ENCODE peak calls at places on chromosome 2, in five cellular contexts. T is lower lobe of right lung, L is fibroblast of lung, K is brain microvascular endothelial cell, X is A549. D is an unnamed sample.

GRCh38 chr2:120134263-120134662 is 88.9 kb downstream of the TMEM185B start:
- DNase-seq in T (no peak), L (peak), K (peak), X (peak), D (no peak)

GRCh38 chr2:56681659-56682396 is 498.0 kb downstream of the CCDC85A start:
- DNase-seq in T (no peak), L (peak), K (no peak), X (no peak), D (no peak)

GRCh38 chr2:20667151-20667530 is 197 bp downstream of the GDF7 start:
- DNase-seq in T (no peak), L (no peak), K (no peak), X (no peak), D (no peak)

GRCh38 chr2:22329097-22329716 is 1055.8 kb upstream of the KLHL29 start:
- DNase-seq in T (no peak), L (no peak), K (no peak), X (no peak), D (no peak)

GRCh38 chr2:106038598-106039375 is 155.3 kb downstream of the UXS1 start:
- DNase-seq in T (no peak), L (no peak), K (no peak), X (no peak), D (no peak)

GRCh38 chr2:20384949-20385348 is 34.3 kb upstream of the PUM2 start:
- DNase-seq in T (no peak), L (no peak), K (no peak), X (no peak), D (no peak)

GRCh38 chr2:190766581-190766980 is 114.0 kb upstream of the GLS start:
- DNase-seq in T (no peak), L (no peak), K (no peak), X (no peak), D (no peak)

GRCh38 chr2:10231551-10232085 is 71.1 kb upstream of the HPCAL1 start:
- DNase-seq in T (peak), L (no peak), K (no peak), X (no peak), D (no peak)

GRCh38 chr2:31231571-31232287 is 2.2 kb upstream of the EHD3 start:
- DNase-seq in T (no peak), L (no peak), K (no peak), X (no peak), D (no peak)

GRCh38 chr2:115165529-115166109 is 723.2 kb downstream of the DPP10 start:
- DNase-seq in T (no peak), L (peak), K (peak), X (peak), D (no peak)

GRCh38 chr2:105798595-105798994 is 53.9 kb downstream of the NCK2 start:
- DNase-seq in T (no peak), L (no peak), K (no peak), X (no peak), D (no peak)

GRCh38 chr2:218367415-218368149 is 10.9 kb downstream of the CATIP start:
- DNase-seq in T (peak), L (peak), K (peak), X (peak), D (peak)

GRCh38 chr2:29000481-29000880 is 19.4 kb downstream of the TOGARAM2 start:
- DNase-seq in T (peak), L (no peak), K (no peak), X (no peak), D (peak)

GRCh38 chr2:203894262-203894661 is 26.7 kb downstream of the CTLA4 start:
- DNase-seq in T (no peak), L (no peak), K (no peak), X (no peak), D (no peak)

GRCh38 chr2:82650038-82650437 is 1809.0 kb downstream of the SUCLG1 start:
- DNase-seq in T (no peak), L (no peak), K (no peak), X (no peak), D (no peak)

GRCh38 chr2:37916512-37917082 is 8.5 kb upstream of the RMDN2 start:
- DNase-seq in T (peak), L (peak), K (peak), X (peak), D (peak)

GRCh38 chr2:100422320-100422719 is 4.9 kb upstream of the CHST10 start:
- DNase-seq in T (no peak), L (peak), K (peak), X (peak), D (no peak)

GRCh38 chr2:30237346-30238142 is 6.2 kb downstream of the LBH start:
- DNase-seq in T (no peak), L (peak), K (no peak), X (no peak), D (no peak)

GRCh38 chr2:61617610-61618009 is 79.5 kb upstream of the XPO1 start:
- DNase-seq in T (no peak), L (no peak), K (no peak), X (no peak), D (no peak)

GRCh38 chr2:214740867-214741266 is 68.6 kb downstream of the BARD1 start:
- DNase-seq in T (no peak), L (no peak), K (no peak), X (no peak), D (no peak)

GRCh38 chr2:70898363-70899240 is 37.1 kb upstream of the ATP6V1B1 start:
- DNase-seq in T (no peak), L (no peak), K (no peak), X (no peak), D (no peak)

GRCh38 chr2:37441055-37441454 is 96.6 kb downstream of the QPCT start:
- DNase-seq in T (no peak), L (peak), K (no peak), X (no peak), D (no peak)

GRCh38 chr2:1751768-1752725 is 7.7 kb upstream of the PXDN start:
- DNase-seq in T (no peak), L (no peak), K (no peak), X (no peak), D (no peak)

GRCh38 chr2:39119732-39120520 is 925 bp downstream of the SOS1 start:
- DNase-seq in T (peak), L (peak), K (no peak), X (peak), D (peak)

GRCh38 chr2:20254731-20255130 is 29.8 kb upstream of the SDC1 start:
- DNase-seq in T (no peak), L (no peak), K (no peak), X (no peak), D (no peak)

GRCh38 chr2:172698041-172698863 is 37.4 kb upstream of the RAPGEF4 start:
- DNase-seq in T (no peak), L (peak), K (peak), X (peak), D (no peak)

GRCh38 chr2:168456526-168457176 is 579 bp downstream of the CERS6 start:
- DNase-seq in T (peak), L (peak), K (no peak), X (peak), D (no peak)

GRCh38 chr2:71691747-71692455 is 238.5 kb downstream of the DYSF start:
- DNase-seq in T (no peak), L (no peak), K (peak), X (no peak), D (peak)

GRCh38 chr2:20404950-20405349 is 41.9 kb upstream of the RHOB start:
- DNase-seq in T (no peak), L (no peak), K (no peak), X (no peak), D (no peak)

GRCh38 chr2:68436270-68436669 is 30.8 kb downstream of the FBXO48 start:
- DNase-seq in T (no peak), L (peak), K (peak), X (no peak), D (no peak)

GRCh38 chr2:68441179-68441993 is 25.7 kb downstream of the FBXO48 start:
- DNase-seq in T (peak), L (peak), K (peak), X (peak), D (peak)

GRCh38 chr2:68438455-68439303 is 28.4 kb downstream of the FBXO48 start:
- DNase-seq in T (no peak), L (no peak), K (peak), X (no peak), D (no peak)

GRCh38 chr2:68447118-68447517 is 20.0 kb downstream of the FBXO48 start:
- DNase-seq in T (no peak), L (no peak), K (no peak), X (no peak), D (no peak)

GRCh38 chr2:68441994-68442322 is 25.1 kb downstream of the FBXO48 start:
- DNase-seq in T (no peak), L (no peak), K (no peak), X (no peak), D (no peak)
- H3K27ac ChIP-seq in T (no peak), L (no peak), K (no peak), X (no peak), D (no peak)

DNA sequence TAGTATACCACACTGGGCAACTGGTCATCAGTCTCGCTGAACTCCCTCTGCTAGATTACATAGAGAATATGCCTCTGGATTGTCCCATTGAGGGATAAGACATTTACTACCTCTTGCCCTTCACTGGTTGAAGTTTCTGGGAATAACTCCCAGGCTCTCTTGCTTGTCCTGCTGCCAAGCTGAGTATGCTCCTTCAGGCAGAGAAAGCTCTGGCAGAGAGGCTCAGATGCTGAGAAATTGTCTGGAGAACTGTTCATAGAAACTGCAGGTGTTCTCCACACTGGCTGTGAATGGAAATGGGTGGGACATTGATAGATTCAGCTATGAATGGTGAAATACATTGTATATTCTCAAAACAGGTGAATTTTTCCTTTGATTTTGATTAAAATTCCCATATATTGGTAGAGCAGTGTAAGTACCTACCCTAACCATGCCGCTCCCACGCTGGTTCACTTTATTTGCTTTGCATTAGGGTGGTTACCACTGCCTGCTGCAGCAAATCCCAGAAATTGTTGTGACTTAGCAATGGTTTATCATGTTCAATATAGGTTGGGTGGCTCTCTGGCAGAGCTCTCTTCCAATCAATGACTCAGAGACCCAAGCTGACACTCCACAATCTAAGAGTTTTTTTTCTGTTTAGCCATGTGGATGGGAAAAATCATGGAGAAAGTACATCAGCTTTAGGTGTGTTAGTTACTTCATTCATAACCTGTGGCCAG is 36.7 kb downstream of the FAM117B start:
- DNase-seq in T (no peak), L (peak), K (no peak), X (no peak), D (no peak)
- H3K4me3 ChIP-seq in T (no peak), L (no peak), K (no peak), X (no peak), D (no peak)

DNA sequence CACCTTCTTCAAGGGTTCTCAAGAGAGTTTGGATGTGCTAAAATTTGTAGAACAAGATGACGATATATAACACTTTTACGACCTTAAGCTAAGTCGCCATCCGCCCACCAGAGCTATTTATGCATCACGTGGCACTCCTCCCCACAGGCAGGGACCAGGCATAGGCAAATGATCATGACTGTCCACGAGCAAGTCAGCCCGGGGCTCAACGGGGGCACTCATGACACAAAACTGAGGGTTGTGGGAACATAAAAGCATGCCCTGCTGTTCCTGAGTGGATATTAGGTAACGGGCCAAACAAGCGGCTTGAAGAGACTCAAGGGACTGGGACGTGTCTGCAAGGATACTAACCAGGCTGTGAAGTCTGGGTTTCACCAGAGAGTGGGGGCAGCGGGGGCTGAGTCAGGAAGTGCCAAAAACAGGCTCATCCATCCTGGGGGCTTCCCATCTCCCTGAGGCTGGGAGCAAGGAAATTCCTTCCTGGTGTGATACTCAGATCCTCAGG is 58.1 kb downstream of the FAM178B start:
- DNase-seq in T (no peak), L (no peak), K (no peak), X (no peak), D (peak)
- H3K27ac ChIP-seq in T (no peak), L (no peak), K (no peak), X (no peak), D (peak)

GRCh38 chr2:163347982-163348842 is 387.6 kb downstream of the FIGN start:
- DNase-seq in T (peak), L (peak), K (peak), X (peak), D (peak)
- H3K4me3 ChIP-seq in T (peak), L (peak), K (peak), X (peak), D (peak)

GRCh38 chr2:212915121-212915782 is 236.2 kb downstream of the IKZF2 start:
- DNase-seq in T (no peak), L (peak), K (no peak), X (no peak), D (no peak)
- H3K27ac ChIP-seq in T (no peak), L (no peak), K (no peak), X (no peak), D (no peak)

DNA sequence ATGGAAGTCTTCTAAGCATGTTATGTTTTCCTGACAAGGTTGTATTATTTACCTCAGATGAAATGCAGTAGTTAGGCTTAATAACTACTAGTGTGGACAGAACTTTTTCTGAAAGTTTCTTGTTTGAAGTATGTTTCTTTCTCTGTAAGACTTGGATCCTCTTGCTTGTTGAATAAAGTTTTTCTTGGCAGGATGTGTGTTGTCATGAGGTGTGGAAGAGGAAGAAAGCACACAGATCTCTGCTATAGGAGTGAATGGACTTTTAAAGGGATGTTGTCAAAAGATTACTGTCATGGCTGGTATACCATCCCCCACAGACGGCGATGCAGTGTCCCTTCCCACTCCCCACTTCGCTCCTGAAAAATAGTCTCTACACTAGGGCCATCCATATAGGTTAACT is 2.6 kb downstream of the CAB39 start:
- DNase-seq in T (no peak), L (peak), K (no peak), X (no peak), D (no peak)
- H3K4me3 ChIP-seq in T (peak), L (peak), K (no peak), X (no peak), D (no peak)

GRCh38 chr2:200713003-200713703 is 98.6 kb upstream of the BZW1 start:
- DNase-seq in T (peak), L (peak), K (peak), X (peak), D (peak)

GRCh38 chr2:200708951-200709350 is 102.8 kb upstream of the BZW1 start:
- DNase-seq in T (no peak), L (no peak), K (no peak), X (no peak), D (no peak)

DNA sequence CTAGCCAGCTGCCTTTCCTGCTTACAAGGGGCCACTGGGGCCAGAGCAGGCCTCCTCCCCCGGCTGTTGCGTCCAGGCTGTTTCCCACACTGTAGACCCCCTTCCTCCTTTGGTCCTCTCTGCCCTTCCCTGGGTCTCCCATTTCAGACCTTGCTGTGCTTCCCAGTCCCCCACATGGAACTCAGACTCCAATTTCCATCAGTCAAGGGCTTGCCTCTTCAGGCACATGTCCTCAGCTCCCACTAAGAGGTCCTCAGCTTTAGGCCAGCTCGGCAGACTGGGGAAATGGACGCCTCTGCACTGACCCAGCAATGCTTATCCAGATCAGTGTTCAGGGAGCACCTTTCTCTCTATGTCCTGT is 98.0 kb upstream of the BZW1 start:
- DNase-seq in T (no peak), L (no peak), K (no peak), X (no peak), D (no peak)
- H3K27ac ChIP-seq in T (peak), L (peak), K (peak), X (peak), D (peak)

DNA sequence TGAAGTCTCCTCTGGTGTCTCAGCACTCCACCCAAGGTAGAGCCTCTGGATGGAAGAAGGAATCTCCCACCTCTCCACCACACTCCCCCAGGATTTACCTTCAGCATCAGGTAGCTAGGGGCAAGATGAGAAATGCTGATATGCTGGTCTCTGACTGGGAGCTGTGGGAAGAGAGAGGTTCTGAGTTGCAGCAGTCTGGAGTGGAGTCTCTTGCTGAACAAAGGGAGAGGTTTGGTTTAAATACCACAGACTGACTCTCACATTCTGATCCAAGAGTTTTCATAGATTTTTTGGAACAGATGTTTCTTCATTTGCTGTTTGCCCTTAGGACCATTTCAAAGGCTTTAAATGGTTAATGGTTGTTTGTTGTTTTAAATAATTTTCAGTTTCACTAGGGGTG is 1.1 kb upstream of the CFLAR start:
- DNase-seq in T (no peak), L (peak), K (no peak), X (no peak), D (no peak)
- H3K4me3 ChIP-seq in T (peak), L (peak), K (no peak), X (no peak), D (peak)

GRCh38 chr2:15679386-15679924 is 87.8 kb downstream of the DDX1 start:
- DNase-seq in T (no peak), L (no peak), K (no peak), X (no peak), D (no peak)
- H3K27ac ChIP-seq in T (no peak), L (no peak), K (no peak), X (no peak), D (no peak)

GRCh38 chr2:166373951-166374350 is 1.8 kb downstream of the SCN9A start:
- DNase-seq in T (no peak), L (peak), K (peak), X (peak), D (no peak)

GRCh38 chr2:166375736-166376487 is at the start of gene SCN9A:
- DNase-seq in T (peak), L (peak), K (peak), X (peak), D (peak)

GRCh38 chr2:166375205-166375735 is 474 bp downstream of the SCN9A start:
- DNase-seq in T (no peak), L (peak), K (no peak), X (peak), D (no peak)

GRCh38 chr2:166376873-166377272 is 1.1 kb upstream of the SCN9A start:
- DNase-seq in T (no peak), L (no peak), K (no peak), X (no peak), D (no peak)

GRCh38 chr2:166376488-166376828 is 714 bp upstream of the SCN9A start:
- DNase-seq in T (no peak), L (no peak), K (no peak), X (no peak), D (no peak)
- H3K4me3 ChIP-seq in T (peak), L (peak), K (peak), X (peak), D (peak)